ENCODE peak calls at places on chromosomes 12 and 14, in ten cellular contexts. V is NCI-H774; D is stimulated activated CD4-positive, alpha-beta T cell treated with anti-CD3 and anti-CD28 coated beads, Interleukin-1b, Interleukin-23, amount 100 ng/mL, for 4 hours; B is caudate nucleus; I is CD4-positive, alpha-beta T cell; R is HT1080; K is neuronal stem cell; G is EL; H is NCI-H1105 treated with DMSO at 0.1 percent for 48 hours; M is endothelial cell of umbilical vein. S is an unnamed sample.

GRCh38 chr12:73514672-73515071 is 1023.0 kb upstream of the ATXN7L3B start:
- DNase-seq in D (no peak), R (peak; percentile 2), M (no peak), K (no peak), V (no peak), G (no peak), B (no peak), H (no peak), I (no peak), S (no peak)

GRCh38 chr12:82099216-82099615 is 259.0 kb downstream of the CCDC59 start:
- DNase-seq in M (no peak), K (no peak), I (no peak), B (no peak), H (no peak), G (no peak), R (peak; percentile 79), V (no peak), D (no peak), S (no peak)

GRCh38 chr12:88258396-88258795 is 116.3 kb downstream of the TMTC3 start:
- DNase-seq in R (no peak), I (no peak), K (no peak), B (no peak), V (no peak), H (no peak), G (peak; percentile 76), D (no peak), M (no peak), S (no peak)

GRCh38 chr14:30906752-30907658 is 32.6 kb downstream of the COCH start:
- DNase-seq in H (peak; percentile 46), D (no peak), B (no peak), M (peak; percentile 40), I (no peak), R (peak; percentile 39), K (peak; percentile 1), V (no peak), G (peak; percentile 8), S (no peak)

GRCh38 chr14:90699016-90699415 is 117.2 kb downstream of the TTC7B start:
- DNase-seq in H (no peak), V (no peak), B (no peak), M (no peak), K (no peak), I (no peak), D (no peak), R (no peak), G (no peak), S (no peak)

GRCh38 chr12:88501976-88502938 is 78.0 kb downstream of the KITLG start:
- DNase-seq in H (no peak), R (peak; percentile 58), V (no peak), G (no peak), K (no peak), D (no peak), B (peak; percentile 6), I (no peak), M (no peak), S (no peak)

GRCh38 chr14:67680121-67680602 is 5.7 kb upstream of the VTI1B start:
- DNase-seq in D (no peak), R (peak; percentile 93), H (no peak), G (peak; percentile 87), M (peak; percentile 73), I (no peak), V (no peak), K (no peak), B (no peak), S (no peak)

GRCh38 chr12:56840922-56841321 is 77.8 kb downstream of the HSD17B6 start:
- DNase-seq in G (peak; percentile 11), R (no peak), I (no peak), D (no peak), H (no peak), B (no peak), K (no peak), M (no peak), V (no peak), S (no peak)

GRCh38 chr12:132319991-132320570 is 9.3 kb downstream of the GALNT9 start:
- DNase-seq in D (no peak), G (no peak), I (no peak), K (no peak), M (no peak), R (no peak), H (no peak), V (no peak), B (no peak), S (no peak)

GRCh38 chr12:6430124-6430989 is 14.4 kb upstream of the CD27 start:
- DNase-seq in B (peak; percentile 46), K (no peak), I (no peak), G (peak; percentile 98), M (peak; percentile 97), D (peak; percentile 48), H (no peak), V (peak; percentile 53), R (peak; percentile 96), S (no peak)

GRCh38 chr12:87509233-87509820 is 519.9 kb downstream of the C12orf50 start:
- DNase-seq in K (no peak), H (no peak), V (no peak), R (peak; percentile 79), D (no peak), B (no peak), I (no peak), G (peak; percentile 38), M (peak; percentile 5), S (no peak)

GRCh38 chr12:124174406-124174805 is 120.5 kb upstream of the RFLNA start:
- DNase-seq in B (no peak), D (no peak), I (no peak), G (peak; percentile 97), K (no peak), M (peak; percentile 46), R (peak; percentile 35), V (no peak), H (no peak), S (no peak)

GRCh38 chr12:53694746-53695145 is 18.9 kb upstream of the ATP5MC2 start:
- DNase-seq in B (no peak), D (no peak), R (no peak), K (no peak), H (no peak), I (no peak), G (no peak), M (no peak), V (no peak), S (no peak)

GRCh38 chr12:131092911-131093901 is 139.5 kb downstream of the ADGRD1 start:
- DNase-seq in H (no peak), B (no peak), K (no peak), I (no peak), G (no peak), V (no peak), D (no peak), M (no peak), R (peak; percentile 56), S (no peak)

GRCh38 chr12:6268484-6269157 is 41.9 kb upstream of the PLEKHG6 start:
- DNase-seq in D (no peak), I (no peak), M (no peak), B (no peak), R (no peak), H (no peak), K (no peak), V (no peak), G (no peak), S (no peak)

GRCh38 chr12:25352078-25352918 is 101.6 kb upstream of the KRAS start:
- DNase-seq in G (peak; percentile 61), V (no peak), K (no peak), B (no peak), H (no peak), D (no peak), M (no peak), R (no peak), I (no peak), S (no peak)

GRCh38 chr14:94317259-94317658 is 5.9 kb downstream of the SERPINA6 start:
- DNase-seq in H (no peak), R (no peak), V (no peak), G (no peak), K (no peak), B (no peak), D (no peak), M (no peak), I (no peak), S (no peak)

S was measured in effector memory CD8-positive, alpha-beta T cell.